ENCODE peak calls at places on chromosomes 16 and 17, in five cellular contexts. E is left kidney, I is head of caudate nucleus, V is RCC 7860, C is epithelial cell of esophagus. R is an unnamed sample.

GRCh38 chr16:86364653-86365380 is 145.5 kb upstream of the FOXF1 start:
- DNase-seq in E (no peak), I (no peak), V (no peak), C (no peak), R (no peak)

GRCh38 chr17:35731239-35731931 is at the start of gene RASL10B:
- DNase-seq in E (peak), I (peak), V (no peak), C (peak), R (peak)

GRCh38 chr17:71959129-71959528 is 161.7 kb upstream of the SOX9 start:
- DNase-seq in E (no peak), I (no peak), V (no peak), C (peak), R (no peak)

GRCh38 chr16:80563807-80564206 is 23.0 kb downstream of the DYNLRB2 start:
- DNase-seq in E (no peak), I (no peak), V (no peak), C (no peak), R (no peak)

GRCh38 chr17:82964851-82965341 is 114.5 kb upstream of the METRNL start:
- DNase-seq in E (no peak), I (no peak), V (no peak), C (no peak), R (no peak)

GRCh38 chr16:69865701-69866100 is 85.4 kb upstream of the CLEC18A start:
- DNase-seq in E (no peak), I (no peak), V (peak), C (no peak), R (no peak)

GRCh38 chr16:55470533-55471371 is 8.2 kb upstream of the MMP2 start:
- DNase-seq in E (no peak), I (no peak), V (peak), C (peak), R (no peak)

GRCh38 chr17:12133183-12133582 is 112.5 kb downstream of the MAP2K4 start:
- DNase-seq in E (no peak), I (no peak), V (no peak), C (no peak), R (no peak)

GRCh38 chr16:21001262-21001661 is 100.7 kb downstream of the LYRM1 start:
- DNase-seq in E (peak), I (peak), V (no peak), C (peak), R (no peak)

GRCh38 chr17:2253768-2254406 is 49.7 kb downstream of the SMG6 start:
- DNase-seq in E (no peak), I (no peak), V (no peak), C (no peak), R (no peak)

GRCh38 chr17:71003736-71004135 is 834.4 kb downstream of the KCNJ2 start:
- DNase-seq in E (no peak), I (no peak), V (no peak), C (no peak), R (no peak)

GRCh38 chr17:1985093-1985492 is 40.0 kb downstream of the RTN4RL1 start:
- DNase-seq in E (no peak), I (no peak), V (no peak), C (no peak), R (no peak)

GRCh38 chr17:55426851-55427586 is 5.4 kb upstream of the MMD start:
- DNase-seq in E (no peak), I (no peak), V (peak), C (peak), R (no peak)

GRCh38 chr17:81031571-81032550 is 3.1 kb upstream of the BAIAP2 start:
- DNase-seq in E (no peak), I (no peak), V (no peak), C (no peak), R (no peak)

GRCh38 chr17:71793550-71793949 is 327.3 kb upstream of the SOX9 start:
- DNase-seq in E (no peak), I (no peak), V (no peak), C (peak), R (no peak)

GRCh38 chr17:63358111-63358839 is 87.8 kb downstream of the CYB561 start:
- DNase-seq in E (peak), I (no peak), V (peak), C (peak), R (no peak)

GRCh38 chr16:58040945-58041627 is 15.5 kb downstream of the MMP15 start:
- DNase-seq in E (no peak), I (no peak), V (no peak), C (no peak), R (no peak)

GRCh38 chr17:72976971-72977767 is 115.3 kb downstream of the SLC39A11 start:
- DNase-seq in E (peak), I (no peak), V (peak), C (peak), R (no peak)

GRCh38 chr17:49312722-49313121 is 49.3 kb downstream of the ZNF652 start:
- DNase-seq in E (no peak), I (no peak), V (no peak), C (no peak), R (no peak)